ENCODE peak calls at places on chromosomes 13 and 19, in four cellular contexts. E is adrenal gland, Y is suprapubic skin, S is GM20000. R is an unnamed sample.

GRCh38 chr13:109381546-109382180 is 404.7 kb downstream of the IRS2 start:
- DNase-seq in Y (no peak), E (no peak), S (no peak), R (no peak)

GRCh38 chr13:32267836-32268439 is 47.2 kb downstream of the ZAR1L start:
- DNase-seq in E (no peak), Y (no peak), S (peak), R (peak)

GRCh38 chr13:45396548-45397095 is 21.6 kb downstream of the SLC25A30 start:
- DNase-seq in E (no peak), S (no peak), Y (no peak), R (no peak)

GRCh38 chr13:49340161-49340560 is 92.4 kb downstream of the CDADC1 start:
- DNase-seq in E (no peak), Y (no peak), S (no peak), R (no peak)

GRCh38 chr19:2469102-2469914 is 6.6 kb upstream of the GADD45B start:
- DNase-seq in E (peak), S (peak), Y (no peak), R (no peak)

GRCh38 chr13:114313061-114313860 is 1.0 kb upstream of the CHAMP1 start:
- DNase-seq in Y (no peak), S (peak), E (peak), R (peak)

GRCh38 chr19:2288743-2289713 is 7.1 kb upstream of the PEAK3 start:
- DNase-seq in S (no peak), Y (no peak), E (no peak), R (no peak)

GRCh38 chr19:55406869-55407624 is 541 bp downstream of the UBE2S start:
- DNase-seq in E (peak), Y (peak), S (peak), R (peak)

GRCh38 chr13:76707360-76707759 is 178.8 kb downstream of the KCTD12 start:
- DNase-seq in Y (no peak), E (no peak), S (no peak), R (no peak)

GRCh38 chr13:30862707-30863106 is 43.4 kb upstream of the MEDAG start:
- DNase-seq in S (no peak), E (no peak), Y (no peak), R (no peak)

GRCh38 chr19:40689339-40690049 is 957 bp downstream of the NUMBL start:
- DNase-seq in S (no peak), E (no peak), Y (peak), R (no peak)

GRCh38 chr13:78630509-78630908 is 27.2 kb upstream of the POU4F1 start:
- DNase-seq in E (no peak), S (no peak), Y (no peak), R (no peak)

GRCh38 chr19:43028866-43029265 is 2.6 kb upstream of the PSG11 start:
- DNase-seq in Y (no peak), E (no peak), S (no peak), R (no peak)

GRCh38 chr19:13847033-13847899 is 29.7 kb upstream of the NANOS3 start:
- DNase-seq in S (peak), E (peak), Y (peak), R (peak)

GRCh38 chr19:39515551-39516191 is 732 bp downstream of the SELENOV start:
- DNase-seq in S (no peak), E (no peak), Y (no peak), R (no peak)

GRCh38 chr19:38139122-38139521 is 84.9 kb downstream of the DPF1 start:
- DNase-seq in Y (no peak), E (no peak), S (no peak), R (no peak)

GRCh38 chr13:38783992-38784875 is 97.4 kb downstream of the FREM2 start:
- DNase-seq in Y (no peak), S (no peak), E (no peak), R (no peak)

GRCh38 chr19:35734889-35735288 is 7.4 kb downstream of the IGFLR1 start:
- DNase-seq in Y (no peak), E (no peak), S (no peak), R (peak)

GRCh38 chr19:41626877-41627276 is at the start of gene CEACAM4:
- DNase-seq in E (no peak), Y (no peak), S (no peak), R (no peak)

GRCh38 chr13:66036024-66036614 is 1194.0 kb downstream of the PCDH9 start:
- DNase-seq in S (no peak), Y (no peak), E (no peak), R (no peak)

GRCh38 chr19:4375164-4375619 is 25.2 kb downstream of the SH3GL1 start:
- DNase-seq in E (peak), S (no peak), Y (peak), R (no peak)

GRCh38 chr19:7099597-7099921 is 30.1 kb downstream of the ZNF557 start:
- DNase-seq in Y (no peak), S (no peak), E (no peak), R (no peak)

GRCh38 chr13:113406321-113407102 is 42.6 kb upstream of the GRTP1 start:
- DNase-seq in S (no peak), E (no peak), Y (peak), R (no peak)

GRCh38 chr19:16113727-16114126 is 2.0 kb downstream of the RAB8A start:
- DNase-seq in S (no peak), E (no peak), Y (no peak), R (no peak)

GRCh38 chr19:29645911-29646310 is 19.4 kb upstream of the PLEKHF1 start:
- DNase-seq in Y (peak), S (no peak), E (peak), R (no peak)

GRCh38 chr19:16075430-16076153 is 703 bp upstream of the TPM4 start:
- DNase-seq in S (no peak), Y (peak), E (no peak), R (no peak)

GRCh38 chr13:50693755-50694154 is 149.7 kb downstream of the DLEU7 start:
- DNase-seq in E (no peak), Y (no peak), S (no peak), R (no peak)

GRCh38 chr19:4045597-4046361 is 20.9 kb downstream of the ZBTB7A start:
- DNase-seq in E (no peak), S (no peak), Y (no peak), R (peak)

GRCh38 chr19:6849876-6850275 is 37.5 kb upstream of the ADGRE1 start:
- DNase-seq in Y (no peak), S (no peak), E (no peak), R (no peak)

GRCh38 chr13:112496166-112496565 is 91.8 kb downstream of the TUBGCP3 start:
- DNase-seq in E (no peak), Y (no peak), S (no peak), R (no peak)

GRCh38 chr13:44108345-44108858 is 228.7 kb downstream of the LACC1 start:
- DNase-seq in Y (no peak), S (no peak), E (peak), R (no peak)

GRCh38 chr19:13995017-13995728 is 10.9 kb downstream of the RFX1 start:
- DNase-seq in E (peak), Y (no peak), S (peak), R (peak)

GRCh38 chr13:99313473-99313872 is 6.3 kb upstream of the GPR183 start:
- DNase-seq in E (no peak), S (no peak), Y (no peak), R (no peak)

GRCh38 chr19:28242317-28242927 is 970.5 kb downstream of the UQCRFS1 start:
- DNase-seq in Y (no peak), E (no peak), S (peak), R (no peak)

GRCh38 chr19:41935781-41936415 is 7.6 kb upstream of the ERFL start:
- DNase-seq in S (no peak), Y (no peak), E (no peak), R (no peak)

GRCh38 chr19:33751386-33751770 is 45.3 kb upstream of the KCTD15 start:
- DNase-seq in E (no peak), S (no peak), Y (no peak), R (no peak)
- TF ChIP-seq CTCF in E (no peak), S (no peak), Y (no peak), R (no peak)

DNA sequence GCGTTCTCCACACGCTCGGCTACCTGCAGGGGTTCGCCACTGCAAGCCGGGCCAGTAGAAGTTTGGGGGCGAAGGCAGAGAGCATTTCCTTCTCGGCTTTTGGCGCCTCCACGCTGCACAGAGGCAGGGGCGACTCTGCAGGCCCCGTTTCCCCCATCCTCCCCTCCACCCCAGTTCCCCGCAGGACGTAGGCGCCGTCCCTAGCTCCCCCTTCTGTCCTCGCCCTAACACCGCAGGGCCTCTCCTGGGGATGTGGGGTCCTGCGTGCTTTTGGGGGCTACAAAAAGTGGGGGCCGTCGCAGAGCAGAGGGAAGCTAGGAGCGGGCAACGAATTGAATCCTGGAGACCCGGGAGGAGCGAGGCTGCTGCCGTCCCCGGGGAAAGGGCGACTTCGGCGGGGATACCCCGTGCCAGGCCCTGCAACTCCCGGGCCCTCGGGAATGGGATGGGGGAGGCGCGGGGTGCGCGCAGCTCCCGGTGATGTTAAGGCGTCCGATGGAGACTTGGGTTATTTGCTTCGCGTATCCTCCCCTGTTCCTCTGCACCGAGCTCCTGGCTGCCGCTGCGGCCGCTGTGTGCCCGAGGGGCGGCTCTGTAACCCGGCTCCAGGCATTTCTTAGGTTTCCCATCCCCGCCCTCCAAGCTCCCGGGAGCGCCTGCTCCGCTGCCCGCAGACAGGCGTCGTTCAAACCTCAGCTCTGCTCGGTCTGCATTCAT is 255.9 kb upstream of the SOX21 start:
- DNase-seq in S (no peak), Y (no peak), E (no peak), R (peak)
- TF ChIP-seq CTCF in S (no peak), Y (no peak), E (no peak), R (no peak)

GRCh38 chr13:42215578-42216421 is 56.2 kb upstream of the AKAP11 start:
- DNase-seq in E (peak), Y (no peak), S (peak), R (peak)
- TF ChIP-seq CTCF in E (peak), Y (no peak), S (peak), R (peak)

GRCh38 chr19:30733826-30734550 is 361.8 kb downstream of the ZNF536 start:
- DNase-seq in S (no peak), Y (no peak), E (no peak), R (no peak)
- TF ChIP-seq CTCF in S (no peak), Y (no peak), E (no peak), R (no peak)